ENCODE peak calls at places on chromosomes 16 and 17, in five cellular contexts. P is GM12878, O is heart left ventricle, E is glutamatergic neuron, X is type B pancreatic cell. C is an unnamed sample.

GRCh38 chr17:79683365-79683764 is 47.4 kb upstream of the ENPP7 start:
- DNase-seq in P (no peak), O (no peak), E (no peak), X (no peak), C (no peak)

GRCh38 chr17:4806770-4807533 is at the start of gene PLD2:
- DNase-seq in P (no peak), O (peak), E (peak), X (peak), C (peak)

GRCh38 chr17:72618018-72618509 is 474.4 kb downstream of the SLC39A11 start:
- DNase-seq in P (no peak), O (no peak), E (no peak), X (no peak), C (no peak)

GRCh38 chr17:16569358-16569712 is 331 bp upstream of the ZNF287 start:
- DNase-seq in P (peak), O (no peak), E (no peak), X (no peak), C (no peak)

GRCh38 chr17:50459081-50459676 is 9.5 kb downstream of the CHAD start:
- DNase-seq in P (no peak), O (no peak), E (no peak), X (no peak), C (no peak)

GRCh38 chr17:28727727-28728363 is 743 bp upstream of the NEK8 start:
- DNase-seq in P (peak), O (peak), E (peak), X (no peak), C (peak)

GRCh38 chr17:1158879-1159278 is 20.9 kb downstream of the ABR start:
- DNase-seq in P (no peak), O (no peak), E (no peak), X (no peak), C (no peak)

GRCh38 chr17:29160253-29160652 is 19.9 kb downstream of the MYO18A start:
- DNase-seq in P (no peak), O (no peak), E (no peak), X (no peak), C (no peak)

GRCh38 chr17:6476834-6477210 is 32.6 kb downstream of the PIMREG start:
- DNase-seq in P (no peak), O (no peak), E (no peak), X (no peak), C (no peak)

GRCh38 chr16:21952040-21952792 is 945 bp upstream of the UQCRC2 start:
- DNase-seq in P (peak), O (peak), E (peak), X (peak), C (peak)

GRCh38 chr17:8237175-8237574 is 10.7 kb downstream of the CTC1 start:
- DNase-seq in P (no peak), O (no peak), E (no peak), X (no peak), C (no peak)

GRCh38 chr17:30273373-30273772 is 18.4 kb downstream of the BLMH start:
- DNase-seq in P (no peak), O (no peak), E (no peak), X (no peak), C (no peak)

GRCh38 chr17:44071772-44072171 is 1.2 kb downstream of the G6PC3 start:
- DNase-seq in P (no peak), O (no peak), E (no peak), X (no peak), C (no peak)

GRCh38 chr17:77769215-77769614 is 189.3 kb upstream of the TNRC6C start:
- DNase-seq in P (no peak), O (no peak), E (no peak), X (no peak), C (no peak)

GRCh38 chr17:60372790-60373483 is 19.0 kb downstream of the USP32 start:
- DNase-seq in P (no peak), O (no peak), E (no peak), X (no peak), C (no peak)

GRCh38 chr17:74199306-74200092 is 4.0 kb upstream of the RPL38 start:
- DNase-seq in P (no peak), O (peak), E (peak), X (peak), C (peak)

GRCh38 chr16:71771571-71771970 is 37.1 kb downstream of the AP1G1 start:
- DNase-seq in P (no peak), O (no peak), E (no peak), X (no peak), C (no peak)

GRCh38 chr16:57525761-57526160 is 10.6 kb downstream of the CCDC102A start:
- DNase-seq in P (no peak), O (no peak), E (no peak), X (no peak), C (no peak)

GRCh38 chr16:77896357-77896972 is 108.1 kb downstream of the VAT1L start:
- DNase-seq in P (no peak), O (no peak), E (peak), X (no peak), C (no peak)

GRCh38 chr16:4800290-4801041 is 2.0 kb downstream of the ROGDI start:
- DNase-seq in P (no peak), O (peak), E (peak), X (no peak), C (no peak)

GRCh38 chr17:55177159-55177913 is 87.4 kb upstream of the HLF start:
- DNase-seq in P (no peak), O (no peak), E (no peak), X (no peak), C (no peak)

GRCh38 chr17:27550974-27551505 is 79.9 kb upstream of the LGALS9 start:
- DNase-seq in P (no peak), O (no peak), E (no peak), X (no peak), C (no peak)

GRCh38 chr17:46192484-46193245 is 564 bp downstream of the KANSL1 start:
- DNase-seq in P (no peak), O (peak), E (peak), X (peak), C (peak)

GRCh38 chr16:53754938-53755910 is 51.3 kb downstream of the FTO start:
- DNase-seq in P (no peak), O (no peak), E (no peak), X (no peak), C (no peak)

DNA sequence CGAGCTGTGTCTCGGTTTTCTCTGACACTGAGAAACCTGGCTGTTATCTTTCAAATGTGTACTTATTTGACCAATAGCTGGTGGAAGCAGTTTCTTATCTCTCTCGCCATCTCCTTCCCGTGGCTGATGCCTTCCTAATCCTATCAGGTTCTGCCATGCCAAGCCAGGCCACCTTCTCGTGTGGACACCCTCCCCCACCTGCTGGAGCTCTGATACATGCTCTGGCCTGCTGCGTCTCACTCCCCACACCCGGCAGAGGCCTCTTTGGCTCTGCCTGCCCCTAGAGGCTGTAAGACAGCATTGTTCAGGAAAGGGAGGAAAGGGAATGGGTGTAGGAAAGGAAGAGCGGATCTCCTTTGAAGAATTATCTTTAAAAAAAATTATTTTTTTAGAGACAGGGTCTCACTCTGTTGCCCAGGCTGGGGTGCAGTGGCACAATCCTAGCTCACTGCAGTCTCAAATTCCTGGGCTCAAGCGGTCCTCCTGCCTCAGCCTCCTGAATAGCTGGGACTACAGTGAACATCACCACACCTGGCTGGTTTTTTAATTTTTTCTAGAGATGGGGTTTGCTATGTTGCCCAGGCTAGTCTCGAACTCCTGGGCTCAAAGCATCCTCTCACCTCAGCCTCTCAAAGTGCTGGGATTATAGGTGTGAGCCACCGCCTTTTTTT is 7.5 kb upstream of the ARMC5 start:
- DNase-seq in P (no peak), O (peak), E (peak), X (no peak), C (peak)
- TF ChIP-seq CTCF in P (peak), O (peak), E (peak), X (peak), C (peak)

GRCh38 chr16:68445458-68445857 is 2.9 kb downstream of the SMPD3 start:
- DNase-seq in P (peak), O (no peak), E (peak), X (no peak), C (no peak)
- TF ChIP-seq CTCF in P (peak), O (no peak), E (peak), X (peak), C (peak)

GRCh38 chr16:660459-661183 is 7.3 kb upstream of the RHOT2 start:
- DNase-seq in P (peak), O (peak), E (peak), X (no peak), C (peak)
- TF ChIP-seq CTCF in P (peak), O (peak), E (peak), X (peak), C (peak)

DNA sequence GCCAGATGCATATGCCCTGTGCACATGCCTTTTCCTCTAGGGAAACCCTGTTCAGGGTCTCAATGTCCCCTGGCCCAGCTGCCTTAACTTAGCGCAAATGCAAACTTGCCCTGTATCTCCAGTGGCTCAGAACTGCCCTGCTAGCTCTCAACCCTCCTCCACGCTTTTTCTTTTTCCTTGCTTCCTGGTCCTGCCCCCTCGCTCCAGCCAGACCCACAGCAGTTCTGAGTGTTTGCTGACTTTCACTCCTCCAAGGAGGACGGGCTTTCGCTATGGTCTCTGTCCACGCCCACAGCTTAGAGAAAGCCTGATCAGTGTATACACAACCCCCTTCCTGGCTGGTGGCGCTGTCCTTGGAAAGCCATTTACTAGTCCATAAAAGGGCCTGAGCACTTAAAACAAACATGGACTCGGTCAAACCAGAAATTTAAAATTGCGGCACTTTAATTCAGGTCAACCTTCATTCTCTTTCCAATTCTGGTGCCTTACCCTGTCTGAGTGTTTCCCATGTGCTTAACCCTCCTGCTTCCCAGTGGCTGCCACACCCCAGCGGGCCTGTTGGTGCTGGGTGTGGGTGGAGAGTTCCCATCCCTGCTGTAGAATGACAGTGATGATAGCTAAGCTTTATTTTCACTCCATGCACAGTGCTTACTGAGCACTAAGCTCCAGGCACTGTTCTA is 15.6 kb upstream of the TMEM98 start:
- DNase-seq in P (no peak), O (peak), E (no peak), X (peak), C (peak)
- TF ChIP-seq CTCF in P (no peak), O (no peak), E (no peak), X (no peak), C (no peak)

GRCh38 chr17:33687831-33688230 is 394.7 kb upstream of the ASIC2 start:
- DNase-seq in P (no peak), O (no peak), E (no peak), X (no peak), C (no peak)

GRCh38 chr17:33682622-33683021 is 389.5 kb upstream of the ASIC2 start:
- DNase-seq in P (no peak), O (no peak), E (no peak), X (no peak), C (no peak)

GRCh38 chr17:33688771-33689170 is 395.7 kb upstream of the ASIC2 start:
- DNase-seq in P (no peak), O (no peak), E (peak), X (no peak), C (no peak)

GRCh38 chr17:33684714-33685113 is 391.6 kb upstream of the ASIC2 start:
- DNase-seq in P (no peak), O (no peak), E (no peak), X (no peak), C (no peak)

GRCh38 chr17:33686171-33686570 is 393.1 kb upstream of the ASIC2 start:
- DNase-seq in P (no peak), O (no peak), E (peak), X (no peak), C (no peak)
- TF ChIP-seq CTCF in P (peak), O (peak), E (peak), X (peak), C (no peak)